ENCODE peak calls at places on chromosomes 4 and X, in six cellular contexts. J is K562, N is HepG2, T is A549, V is SK-N-SH, R is GM12878. X is an unnamed sample.

GRCh38 chr4:129218897-129219296 is 122.9 kb downstream of the C4orf33 start:
- DNase-seq in V (no peak), R (no peak), N (no peak), J (no peak), T (no peak), X (peak)

GRCh38 chr4:69096111-69096656 is at the start of gene UGT2B7:
- DNase-seq in T (no peak), R (no peak), N (peak), V (no peak), J (no peak), X (no peak)

GRCh38 chr4:120922390-120923200 is at the start of gene PRDM5:
- DNase-seq in N (no peak), V (peak), J (no peak), T (peak), R (no peak), X (peak)

GRCh38 chr4:185479507-185479971 is 8.0 kb upstream of the CCDC110 start:
- DNase-seq in T (no peak), N (no peak), R (peak), J (no peak), V (no peak), X (no peak)

GRCh38 chrX:47217121-47217851 is 1.2 kb upstream of the CDK16 start:
- DNase-seq in T (peak), N (peak), J (no peak), R (no peak), V (peak), X (peak)

GRCh38 chr4:60463846-60464502 is 736.2 kb upstream of the ADGRL3 start:
- DNase-seq in R (no peak), J (no peak), N (peak), V (no peak), T (no peak), X (no peak)

GRCh38 chr4:173466101-173466500 is 63.9 kb downstream of the HAND2 start:
- DNase-seq in N (no peak), J (no peak), V (no peak), R (no peak), T (no peak), X (no peak)

GRCh38 chr4:149056615-149057014 is 614.4 kb upstream of the NR3C2 start:
- DNase-seq in J (no peak), V (no peak), N (no peak), R (no peak), T (no peak), X (no peak)

GRCh38 chr4:15479089-15479912 is 9.6 kb downstream of the CC2D2A start:
- DNase-seq in J (peak), T (peak), R (no peak), N (peak), V (peak), X (peak)

GRCh38 chr4:48570646-48571220 is 80.7 kb downstream of the ZAR1 start:
- DNase-seq in J (no peak), V (no peak), R (no peak), N (no peak), T (no peak), X (peak)

DNA sequence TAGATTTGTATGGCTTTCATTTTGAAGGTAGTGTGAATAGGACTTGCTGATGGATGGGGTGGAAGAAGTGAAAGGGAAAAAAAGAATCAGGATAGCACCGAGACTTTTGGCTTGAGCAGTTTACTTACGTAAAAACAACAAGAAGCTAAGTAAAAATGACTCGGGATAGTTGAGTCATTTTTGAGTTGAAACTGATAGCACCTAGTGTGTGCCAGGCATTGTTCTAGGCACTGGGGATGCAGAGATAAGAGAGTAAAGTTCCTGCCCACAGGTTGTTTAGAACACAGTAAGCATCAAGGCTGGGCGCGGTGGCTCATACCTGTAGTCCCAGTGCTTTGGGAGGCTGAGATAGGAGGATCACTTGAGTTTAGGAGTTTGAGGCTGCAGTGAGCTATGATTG is 34.7 kb downstream of the ADD1 start:
- DNase-seq in T (no peak), N (no peak), R (no peak), V (no peak), J (no peak), X (no peak)
- TF ChIP-seq SMC3 in T (no peak), N (no peak), R (no peak), V (no peak), J (no peak), X (no peak)

GRCh38 chrX:37644381-37645305 is 40.9 kb upstream of the XK start:
- DNase-seq in N (no peak), T (no peak), J (no peak), V (no peak), R (no peak), X (no peak)

GRCh38 chrX:37652053-37652452 is 33.5 kb upstream of the XK start:
- DNase-seq in V (no peak), T (no peak), N (no peak), J (no peak), R (no peak), X (no peak)

GRCh38 chrX:37646254-37646653 is 39.3 kb upstream of the XK start:
- DNase-seq in V (no peak), J (no peak), N (no peak), T (no peak), R (no peak), X (no peak)
- TF ChIP-seq SMC3 in V (no peak), J (no peak), N (no peak), T (no peak), R (no peak), X (no peak)

DNA sequence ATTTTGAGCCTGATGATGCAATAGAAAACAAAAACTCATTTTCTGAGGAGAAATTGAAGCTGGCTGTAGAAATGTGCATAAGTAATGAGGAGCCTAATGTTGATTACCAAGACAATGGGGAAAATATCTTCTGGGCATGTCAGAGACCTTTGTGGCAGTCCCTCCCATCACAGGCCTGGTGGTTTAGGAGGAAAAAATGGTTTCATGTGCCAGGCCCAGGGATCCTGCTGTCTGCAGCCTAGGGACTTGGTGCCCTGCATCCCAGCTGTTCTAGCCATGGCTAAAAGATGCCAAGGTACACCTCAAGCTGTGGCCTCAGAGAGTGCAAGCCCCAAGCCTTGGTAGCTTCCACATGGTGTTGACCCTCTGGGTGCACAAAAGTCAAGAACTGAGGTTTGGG is 128.7 kb upstream of the ARHGEF9 start:
- DNase-seq in J (no peak), R (no peak), V (no peak), T (no peak), N (no peak), X (no peak)
- TF ChIP-seq SMC3 in J (no peak), R (no peak), V (no peak), T (no peak), N (no peak), X (no peak)

DNA sequence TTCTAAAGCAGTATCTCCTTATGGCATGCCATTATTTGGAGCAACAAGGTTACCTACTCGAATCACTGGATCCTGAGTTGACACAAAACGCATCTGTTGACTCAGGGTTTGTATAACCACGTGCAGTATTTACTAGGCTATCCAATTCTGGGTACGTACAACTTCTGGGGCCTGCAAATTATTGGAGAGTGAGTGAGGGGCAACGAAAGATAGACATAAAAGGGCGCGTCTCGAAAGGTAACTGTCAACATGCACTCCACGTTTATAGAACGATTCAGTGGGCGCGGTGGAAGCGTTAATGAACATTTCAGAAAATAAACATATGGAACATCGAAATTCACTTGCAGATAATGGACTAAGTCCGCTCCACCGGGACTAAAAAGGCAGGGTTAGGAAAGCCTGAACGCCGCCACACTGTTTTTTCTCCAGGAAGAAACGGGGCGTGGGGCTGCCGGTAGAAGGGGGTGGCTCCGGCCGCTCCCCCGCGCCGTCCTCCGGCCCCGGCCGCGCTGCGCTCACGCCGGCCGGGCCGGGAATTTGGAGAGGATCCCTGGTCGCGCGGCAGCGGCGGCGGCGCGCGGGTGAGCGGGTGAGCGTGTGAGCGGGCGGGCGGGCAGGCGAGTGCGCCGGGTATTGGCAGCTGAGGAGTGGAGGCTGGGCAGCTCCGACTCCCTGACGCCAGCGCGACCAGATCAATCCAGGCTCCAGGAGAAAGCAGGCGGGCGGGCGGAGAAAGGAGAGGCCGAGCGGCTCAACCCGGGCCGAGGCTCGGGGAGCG is at the start of gene SMAD1:
- DNase-seq in N (peak), T (peak), J (peak), V (peak), R (no peak), X (peak)
- TF ChIP-seq SMC3 in N (no peak), T (no peak), J (no peak), V (no peak), R (no peak), X (no peak)

GRCh38 chr4:125484912-125485311 is 170.2 kb downstream of the FAT4 start:
- DNase-seq in T (no peak), V (no peak), N (no peak), J (no peak), R (no peak), X (peak)
- TF ChIP-seq SMC3 in T (no peak), V (no peak), N (no peak), J (no peak), R (no peak), X (no peak)

GRCh38 chrX:73850124-73851013 is 287.4 kb downstream of the CHIC1 start:
- DNase-seq in R (peak), J (peak), N (peak), V (peak), T (peak), X (peak)

GRCh38 chrX:73852022-73852421 is 289.0 kb downstream of the CHIC1 start:
- DNase-seq in J (no peak), R (no peak), T (no peak), V (no peak), N (no peak), X (no peak)

GRCh38 chrX:73847991-73848390 is 285.0 kb downstream of the CHIC1 start:
- DNase-seq in T (no peak), V (no peak), J (no peak), N (no peak), R (no peak), X (no peak)

GRCh38 chrX:73849054-73849453 is 286.1 kb downstream of the CHIC1 start:
- DNase-seq in T (no peak), R (no peak), V (no peak), J (no peak), N (no peak), X (no peak)

DNA sequence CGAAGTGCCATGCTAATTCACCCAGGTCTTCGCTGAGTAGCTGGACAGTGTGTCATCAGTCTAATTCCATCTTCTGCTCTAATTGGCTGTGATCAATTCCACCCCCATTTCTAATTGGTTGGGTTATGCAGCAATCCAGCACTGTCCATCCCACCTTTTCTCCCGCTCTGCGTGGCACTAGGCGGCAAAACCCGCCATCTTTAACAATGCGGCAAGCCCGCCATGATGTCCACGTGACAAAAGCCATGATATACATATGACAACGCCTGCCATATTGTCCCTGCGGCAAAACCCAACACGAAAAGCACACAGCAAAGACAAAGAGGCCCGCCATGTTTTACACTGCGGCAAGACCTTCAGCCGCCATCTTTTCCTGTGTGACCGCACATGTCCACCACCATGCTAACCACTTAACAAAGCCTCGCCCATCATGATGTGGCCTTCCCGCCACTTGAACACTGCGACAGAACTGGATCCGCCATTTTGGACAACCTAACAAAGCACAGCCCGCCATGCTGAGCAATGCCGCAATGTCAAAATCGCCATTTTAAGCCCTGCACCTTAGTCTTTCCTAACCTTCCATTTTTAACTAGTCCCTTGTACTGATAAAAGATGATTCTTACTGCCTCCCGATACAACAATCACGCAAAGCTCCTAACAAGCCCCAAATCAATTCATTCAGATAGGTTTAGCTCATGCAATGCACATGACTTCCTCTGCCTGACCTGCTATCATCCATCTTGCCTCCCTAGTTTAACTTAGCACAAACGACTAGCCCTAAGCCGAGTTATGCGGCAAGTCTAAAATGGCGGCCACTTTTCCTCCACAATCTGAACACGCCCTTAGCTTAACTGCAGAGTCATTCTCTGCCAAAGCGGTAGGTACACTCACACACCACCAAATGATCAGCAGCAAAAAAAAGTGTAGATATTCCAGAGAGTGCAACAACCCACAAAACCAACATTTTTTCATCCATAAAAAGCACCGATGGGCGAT is 288.3 kb downstream of the CHIC1 start:
- DNase-seq in V (peak), N (no peak), J (peak), R (peak), T (no peak), X (peak)
- TF ChIP-seq SMC3 in V (no peak), N (no peak), J (no peak), R (no peak), T (no peak), X (no peak)

X was measured in IMR-90.